ENCODE peak calls at places on chromosome 22, in six cellular contexts. One of them, this sample, is unnamed.

GRCh38 chr22:30870451-30871345 is 97.9 kb downstream of the MORC2 start:
- DNase-seq in H1: no peak
- DNase-seq in HCT116: no peak
- DNase-seq in K562: no peak
- DNase-seq in Panc1: no peak
- DNase-seq in GM12878: no peak
- DNase-seq in this sample: peak

GRCh38 chr22:43693245-43693644 is 118.9 kb downstream of the EFCAB6 start:
- DNase-seq in GM12878: no peak
- DNase-seq in HCT116: no peak
- DNase-seq in H1: no peak
- DNase-seq in Panc1: no peak
- DNase-seq in K562: no peak
- DNase-seq in this sample: no peak

GRCh38 chr22:42353883-42354727 is 78.1 kb downstream of the NFAM1 start:
- DNase-seq in HCT116: no peak
- DNase-seq in H1: no peak
- DNase-seq in K562: no peak
- DNase-seq in GM12878: no peak
- DNase-seq in Panc1: no peak
- DNase-seq in this sample: peak

GRCh38 chr22:44932493-44932892 is 77.3 kb downstream of the PHF21B start:
- DNase-seq in HCT116: no peak
- DNase-seq in GM12878: no peak
- DNase-seq in Panc1: no peak
- DNase-seq in K562: no peak
- DNase-seq in H1: no peak
- DNase-seq in this sample: no peak

GRCh38 chr22:37681556-37682049 is 4.5 kb upstream of the NOL12 start:
- DNase-seq in HCT116: peak
- DNase-seq in H1: no peak
- DNase-seq in Panc1: peak
- DNase-seq in GM12878: no peak
- DNase-seq in K562: peak
- DNase-seq in this sample: peak

GRCh38 chr22:44937216-44937615 is 72.6 kb downstream of the PHF21B start:
- DNase-seq in H1: no peak
- DNase-seq in GM12878: no peak
- DNase-seq in K562: no peak
- DNase-seq in HCT116: no peak
- DNase-seq in Panc1: no peak
- DNase-seq in this sample: no peak

GRCh38 chr22:36086170-36086490 is 57.5 kb upstream of the RBFOX2 start:
- DNase-seq in HCT116: no peak
- DNase-seq in GM12878: no peak
- DNase-seq in Panc1: no peak
- DNase-seq in K562: peak
- DNase-seq in H1: no peak
- DNase-seq in this sample: no peak

GRCh38 chr22:40294696-40295095 is 51.6 kb upstream of the ADSL start:
- DNase-seq in Panc1: no peak
- DNase-seq in H1: no peak
- DNase-seq in GM12878: no peak
- DNase-seq in K562: no peak
- DNase-seq in HCT116: no peak
- DNase-seq in this sample: no peak

GRCh38 chr22:37306494-37306829 is 24.2 kb downstream of the CYTH4 start:
- DNase-seq in H1: no peak
- DNase-seq in Panc1: no peak
- DNase-seq in K562: no peak
- DNase-seq in GM12878: no peak
- DNase-seq in HCT116: no peak
- DNase-seq in this sample: no peak

GRCh38 chr22:39349506-39349966 is 255 bp upstream of the SYNGR1 start:
- DNase-seq in H1: no peak
- DNase-seq in Panc1: no peak
- DNase-seq in K562: peak
- DNase-seq in GM12878: no peak
- DNase-seq in HCT116: no peak
- DNase-seq in this sample: peak

GRCh38 chr22:38754247-38755154 is 1.3 kb downstream of the SUN2 start:
- DNase-seq in HCT116: no peak
- DNase-seq in GM12878: no peak
- DNase-seq in H1: no peak
- DNase-seq in K562: peak
- DNase-seq in Panc1: no peak
- DNase-seq in this sample: no peak

GRCh38 chr22:41532908-41533825 is 11.1 kb downstream of the POLR3H start:
- DNase-seq in Panc1: no peak
- DNase-seq in HCT116: no peak
- DNase-seq in K562: peak
- DNase-seq in GM12878: no peak
- DNase-seq in H1: no peak
- DNase-seq in this sample: peak

GRCh38 chr22:32533265-32534068 is 58.9 kb downstream of the FBXO7 start:
- DNase-seq in HCT116: no peak
- DNase-seq in Panc1: no peak
- DNase-seq in K562: no peak
- DNase-seq in H1: no peak
- DNase-seq in GM12878: no peak
- DNase-seq in this sample: no peak

GRCh38 chr22:24338701-24339451 is 68.2 kb downstream of the SPECC1L start:
- DNase-seq in K562: no peak
- DNase-seq in GM12878: no peak
- DNase-seq in HCT116: no peak
- DNase-seq in H1: no peak
- DNase-seq in Panc1: no peak
- DNase-seq in this sample: no peak

GRCh38 chr22:17921871-17922821 is 102.2 kb downstream of the MICAL3 start:
- DNase-seq in HCT116: no peak
- DNase-seq in H1: peak
- DNase-seq in K562: peak
- DNase-seq in GM12878: no peak
- DNase-seq in Panc1: no peak
- DNase-seq in this sample: no peak

GRCh38 chr22:44389926-44390925 is 77.5 kb upstream of the SHISAL1 start:
- DNase-seq in GM12878: no peak
- DNase-seq in H1: no peak
- DNase-seq in HCT116: no peak
- DNase-seq in Panc1: no peak
- DNase-seq in K562: no peak
- DNase-seq in this sample: peak

GRCh38 chr22:50675553-50676199 is 3.1 kb downstream of the SHANK3 start:
- DNase-seq in HCT116: no peak
- DNase-seq in K562: no peak
- DNase-seq in Panc1: no peak
- DNase-seq in H1: no peak
- DNase-seq in GM12878: no peak
- DNase-seq in this sample: no peak

GRCh38 chr22:31556627-31557203 is 60.4 kb downstream of the SFI1 start:
- DNase-seq in HCT116: peak
- DNase-seq in H1: no peak
- DNase-seq in Panc1: no peak
- DNase-seq in GM12878: no peak
- DNase-seq in K562: peak
- DNase-seq in this sample: peak

GRCh38 chr22:42670921-42671709 is 21.9 kb upstream of the CYB5R3 start:
- DNase-seq in Panc1: no peak
- DNase-seq in HCT116: no peak
- DNase-seq in GM12878: no peak
- DNase-seq in K562: no peak
- DNase-seq in H1: no peak
- DNase-seq in this sample: no peak

GRCh38 chr22:17013396-17014100 is 5.5 kb upstream of the GAB4 start:
- DNase-seq in Panc1: no peak
- DNase-seq in K562: no peak
- DNase-seq in GM12878: no peak
- DNase-seq in H1: no peak
- DNase-seq in HCT116: no peak
- DNase-seq in this sample: no peak

DNA sequence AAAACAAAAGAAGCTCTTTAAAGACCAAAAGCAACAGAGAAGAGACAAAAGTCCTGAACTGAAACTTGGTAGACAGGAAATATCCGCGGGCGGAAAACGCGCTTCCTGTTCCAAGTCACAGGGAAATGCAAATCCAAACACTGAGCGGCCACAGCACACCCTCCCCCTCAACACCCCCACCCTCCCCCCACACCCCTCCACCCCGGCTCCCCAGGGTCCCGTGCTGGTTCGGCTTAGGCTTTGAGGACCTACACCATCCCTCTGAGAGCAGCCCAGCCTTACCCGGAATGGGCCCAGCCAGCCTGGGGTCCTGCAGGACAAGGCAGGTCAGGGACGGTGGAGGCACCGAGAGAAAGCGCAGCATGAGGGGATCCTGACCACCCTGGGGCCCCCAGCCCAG is 160.4 kb downstream of the BRD1 start:
- DNase-seq in GM12878: no peak
- DNase-seq in HCT116: no peak
- DNase-seq in Panc1: no peak
- DNase-seq in H1: no peak
- DNase-seq in K562: no peak
- DNase-seq in this sample: no peak
- TF ChIP-seq SIN3A in GM12878: no peak
- TF ChIP-seq SIN3A in HCT116: no peak
- TF ChIP-seq SIN3A in Panc1: no peak
- TF ChIP-seq SIN3A in H1: no peak
- TF ChIP-seq SIN3A in K562: no peak
- TF ChIP-seq SIN3A in this sample: no peak

GRCh38 chr22:19082101-19082500 is 40.1 kb downstream of the DGCR2 start:
- DNase-seq in GM12878: no peak
- DNase-seq in K562: no peak
- DNase-seq in HCT116: no peak
- DNase-seq in Panc1: no peak
- DNase-seq in H1: no peak
- DNase-seq in this sample: no peak
- TF ChIP-seq SIN3A in GM12878: no peak
- TF ChIP-seq SIN3A in K562: no peak
- TF ChIP-seq SIN3A in HCT116: no peak
- TF ChIP-seq SIN3A in Panc1: no peak
- TF ChIP-seq SIN3A in H1: no peak
- TF ChIP-seq SIN3A in this sample: no peak

GRCh38 chr22:28948404-28948803 is 65.0 kb downstream of the ZNRF3 start:
- DNase-seq in K562: no peak
- DNase-seq in H1: no peak
- DNase-seq in Panc1: no peak
- DNase-seq in HCT116: no peak
- DNase-seq in GM12878: no peak
- DNase-seq in this sample: no peak

GRCh38 chr22:28950567-28951411 is 67.4 kb downstream of the ZNRF3 start:
- DNase-seq in Panc1: no peak
- DNase-seq in H1: no peak
- DNase-seq in K562: no peak
- DNase-seq in GM12878: no peak
- DNase-seq in HCT116: no peak
- DNase-seq in this sample: no peak

GRCh38 chr22:28951530-28951929 is 68.2 kb downstream of the ZNRF3 start:
- DNase-seq in GM12878: no peak
- DNase-seq in Panc1: no peak
- DNase-seq in K562: no peak
- DNase-seq in H1: no peak
- DNase-seq in HCT116: no peak
- DNase-seq in this sample: no peak

GRCh38 chr22:28951969-28952521 is 68.7 kb downstream of the ZNRF3 start:
- DNase-seq in HCT116: no peak
- DNase-seq in Panc1: no peak
- DNase-seq in H1: no peak
- DNase-seq in GM12878: no peak
- DNase-seq in K562: no peak
- DNase-seq in this sample: no peak

GRCh38 chr22:28949788-28950187 is 66.4 kb downstream of the ZNRF3 start:
- DNase-seq in K562: no peak
- DNase-seq in HCT116: no peak
- DNase-seq in GM12878: no peak
- DNase-seq in Panc1: no peak
- DNase-seq in H1: no peak
- DNase-seq in this sample: no peak
- TF ChIP-seq SIN3A in K562: no peak
- TF ChIP-seq SIN3A in HCT116: no peak
- TF ChIP-seq SIN3A in GM12878: no peak
- TF ChIP-seq SIN3A in Panc1: no peak
- TF ChIP-seq SIN3A in H1: no peak
- TF ChIP-seq SIN3A in this sample: no peak

GRCh38 chr22:46754826-46755225 is 7.6 kb upstream of the TBC1D22A start:
- DNase-seq in Panc1: no peak
- DNase-seq in K562: no peak
- DNase-seq in GM12878: no peak
- DNase-seq in H1: no peak
- DNase-seq in HCT116: no peak
- DNase-seq in this sample: no peak
- TF ChIP-seq SIN3A in Panc1: no peak
- TF ChIP-seq SIN3A in K562: no peak
- TF ChIP-seq SIN3A in GM12878: no peak
- TF ChIP-seq SIN3A in H1: no peak
- TF ChIP-seq SIN3A in HCT116: no peak
- TF ChIP-seq SIN3A in this sample: no peak

DNA sequence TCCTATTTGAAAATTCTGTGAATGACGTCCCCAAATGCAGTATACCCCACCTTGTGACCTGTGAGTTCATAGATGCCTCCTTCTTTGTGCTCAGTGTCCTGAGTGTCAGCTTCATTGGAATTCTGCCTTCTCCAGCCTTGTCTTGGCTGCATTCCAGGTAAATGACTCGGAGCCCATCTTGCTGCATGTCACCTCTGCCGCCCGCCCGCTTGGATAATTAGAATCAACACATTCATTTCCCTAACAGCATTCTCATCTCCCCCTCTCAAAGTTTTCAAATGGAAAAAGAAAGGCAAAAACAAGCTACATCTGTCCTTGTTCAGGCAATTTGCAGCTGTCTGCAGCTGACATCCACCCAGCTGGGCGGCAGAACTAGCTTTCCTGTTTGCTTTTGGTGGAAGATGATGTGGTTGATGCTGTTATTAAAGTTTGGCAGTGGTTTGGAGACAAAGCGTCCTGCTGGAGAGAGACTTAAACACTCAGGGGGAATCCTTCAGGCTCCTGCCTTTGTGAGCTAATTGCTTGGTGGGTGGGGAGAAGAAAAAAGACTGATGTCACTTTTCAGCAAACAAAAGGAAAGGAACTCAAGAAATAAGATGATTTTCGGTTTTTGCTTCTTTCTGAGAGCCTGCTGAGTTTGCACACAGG is 198.8 kb upstream of the SEZ6L start:
- DNase-seq in H1: peak
- DNase-seq in HCT116: no peak
- DNase-seq in Panc1: no peak
- DNase-seq in GM12878: no peak
- DNase-seq in K562: no peak
- DNase-seq in this sample: no peak
- TF ChIP-seq SIN3A in H1: no peak
- TF ChIP-seq SIN3A in HCT116: no peak
- TF ChIP-seq SIN3A in Panc1: no peak
- TF ChIP-seq SIN3A in GM12878: no peak
- TF ChIP-seq SIN3A in K562: no peak
- TF ChIP-seq SIN3A in this sample: no peak

This sample was measured in SK-N-SH.